ENCODE peak calls at places on chromosomes 3 and 15, in seven cellular contexts. J, C, O, L, H, G and T are unnamed samples.

GRCh38 chr3:24299801-24300626 is 194.6 kb downstream of the THRB start:
- DNase-seq in C (no peak), H (peak), J (no peak), O (no peak), G (no peak), L (peak), T (no peak)

GRCh38 chr3:71064288-71064975 is 519.1 kb downstream of the FOXP1 start:
- DNase-seq in O (peak), G (peak), J (no peak), L (peak), H (peak), C (no peak), T (peak)

GRCh38 chr3:177110308-177111254 is 86.7 kb downstream of the TBL1XR1 start:
- DNase-seq in L (no peak), C (no peak), J (no peak), O (no peak), G (no peak), H (no peak), T (no peak)

GRCh38 chr3:141797167-141797773 is 34.1 kb downstream of the GRK7 start:
- DNase-seq in G (peak), O (peak), J (peak), C (no peak), L (peak), H (no peak), T (peak)

GRCh38 chr15:29139540-29140459 is 129.8 kb downstream of the NSMCE3 start:
- DNase-seq in C (no peak), H (peak), J (no peak), G (no peak), O (peak), L (peak), T (peak)

GRCh38 chr3:131735121-131735520 is 232.3 kb upstream of the MRPL3 start:
- DNase-seq in H (no peak), G (no peak), C (no peak), L (no peak), O (no peak), J (no peak), T (no peak)

GRCh38 chr15:68646751-68647150 is 68.0 kb downstream of the CORO2B start:
- DNase-seq in O (no peak), C (no peak), H (no peak), G (no peak), J (no peak), L (no peak), T (no peak)

GRCh38 chr15:100941536-100941935 is 22.4 kb downstream of the LRRK1 start:
- DNase-seq in O (no peak), J (no peak), L (no peak), G (no peak), C (no peak), H (no peak), T (no peak)

GRCh38 chr3:140135461-140135860 is 200.5 kb downstream of the CLSTN2 start:
- DNase-seq in L (no peak), J (no peak), O (no peak), G (no peak), H (no peak), C (no peak), T (no peak)

GRCh38 chr15:66004618-66005262 is 135.4 kb downstream of the RAB11A start:
- DNase-seq in H (peak), C (no peak), O (no peak), G (no peak), L (peak), J (no peak), T (peak)

GRCh38 chr3:37741644-37742043 is 120.0 kb upstream of the CTDSPL start:
- DNase-seq in O (no peak), H (peak), C (no peak), L (no peak), J (no peak), G (no peak), T (peak)

GRCh38 chr15:101454365-101454764 is 35.1 kb downstream of the PCSK6 start:
- DNase-seq in G (no peak), C (no peak), O (no peak), J (no peak), H (no peak), L (no peak), T (no peak)

GRCh38 chr3:141686477-141687280 is 51.4 kb upstream of the RNF7 start:
- DNase-seq in H (peak), G (no peak), C (peak), J (no peak), O (peak), L (peak), T (peak)

GRCh38 chr3:189404036-189404435 is 227.2 kb upstream of the TP63 start:
- DNase-seq in J (no peak), C (no peak), H (no peak), L (no peak), O (no peak), G (no peak), T (no peak)

GRCh38 chr3:97817965-97818364 is 3.8 kb upstream of the CRYBG3 start:
- DNase-seq in J (no peak), H (no peak), L (no peak), O (no peak), G (no peak), C (no peak), T (no peak)

GRCh38 chr3:123409443-123410148 is 39.3 kb downstream of the ADCY5 start:
- DNase-seq in H (no peak), C (no peak), O (no peak), G (no peak), J (no peak), L (no peak), T (no peak)

GRCh38 chr15:78159395-78159794 is 10.2 kb downstream of the IDH3A start:
- DNase-seq in H (no peak), L (no peak), C (no peak), J (no peak), O (no peak), G (no peak), T (no peak)

GRCh38 chr15:80162059-80162554 is 9.3 kb downstream of the FAH start:
- DNase-seq in G (no peak), J (no peak), C (no peak), H (no peak), O (no peak), L (peak), T (no peak)

GRCh38 chr15:71501344-71502128 is 308.8 kb upstream of the NR2E3 start:
- DNase-seq in H (no peak), L (no peak), O (peak), C (no peak), J (no peak), G (no peak), T (peak)